ENCODE peak calls at places on chromosomes 13 and 19, in four cellular contexts. D is left ventricle myocardium inferior, E is ovary, R is MCF 10A. J is an unnamed sample.

GRCh38 chr13:104650426-104650825 is 1584.2 kb upstream of the SLC10A2 start:
- DNase-seq in D (no peak), E (no peak), R (peak), J (no peak)

GRCh38 chr13:44159633-44160279 is 213.9 kb upstream of the SERP2 start:
- DNase-seq in D (no peak), E (no peak), R (peak), J (no peak)

GRCh38 chr19:46492841-46493235 is 2.8 kb downstream of the PNMA8B start:
- DNase-seq in D (no peak), E (no peak), R (no peak), J (no peak)

GRCh38 chr19:41705393-41706174 is 2.8 kb upstream of the CEACAM5 start:
- DNase-seq in D (peak), E (no peak), R (peak), J (no peak)

GRCh38 chr13:98581971-98582702 is 5.2 kb upstream of the STK24 start:
- DNase-seq in D (no peak), E (no peak), R (no peak), J (no peak)

GRCh38 chr13:64314286-64314685 is 2898.6 kb upstream of the PCDH20 start:
- DNase-seq in D (no peak), E (no peak), R (no peak), J (no peak)

GRCh38 chr13:42276683-42277082 is 4.7 kb downstream of the AKAP11 start:
- DNase-seq in D (no peak), E (no peak), R (no peak), J (no peak)

GRCh38 chr13:26601669-26602068 is 44.2 kb downstream of the WASF3 start:
- DNase-seq in D (no peak), E (no peak), R (peak), J (no peak)

GRCh38 chr13:36713842-36714241 is 40.0 kb downstream of the SERTM1 start:
- DNase-seq in D (no peak), E (no peak), R (no peak), J (no peak)

GRCh38 chr13:38530492-38530891 is 156.4 kb upstream of the FREM2 start:
- DNase-seq in D (no peak), E (no peak), R (peak), J (no peak)

GRCh38 chr13:90974249-90974954 is 373.1 kb upstream of the MIR17HG start:
- DNase-seq in D (no peak), E (no peak), R (no peak), J (no peak)

GRCh38 chr13:23628765-23629565 is 58.8 kb downstream of the TNFRSF19 start:
- DNase-seq in D (no peak), E (no peak), R (no peak), J (no peak)

GRCh38 chr13:100552755-100553154 is 35.8 kb downstream of the GGACT start:
- DNase-seq in D (no peak), E (no peak), R (no peak), J (no peak)

GRCh38 chr19:50377051-50377441 is 789 bp downstream of the NR1H2 start:
- DNase-seq in D (no peak), E (peak), R (peak), J (no peak)

GRCh38 chr19:52170863-52171320 is 529 bp downstream of the ZNF836 start:
- DNase-seq in D (peak), E (peak), R (peak), J (peak)

GRCh38 chr13:73720216-73720840 is 413.9 kb downstream of the KLF12 start:
- DNase-seq in D (no peak), E (no peak), R (peak), J (no peak)

GRCh38 chr19:16778796-16779411 is 50.3 kb upstream of the SIN3B start:
- DNase-seq in D (peak), E (peak), R (peak), J (peak)

GRCh38 chr13:82827704-82828103 is 1054.6 kb downstream of the SLITRK1 start:
- DNase-seq in D (no peak), E (no peak), R (no peak), J (no peak)

GRCh38 chr19:2469102-2469914 is 6.6 kb upstream of the GADD45B start:
- DNase-seq in D (no peak), E (no peak), R (peak), J (peak)

GRCh38 chr13:95360052-95360451 is 58.8 kb upstream of the ABCC4 start:
- DNase-seq in D (no peak), E (no peak), R (no peak), J (no peak)

GRCh38 chr19:41426952-41427646 is at the start of gene B3GNT8:
- DNase-seq in D (peak), E (peak), R (peak), J (peak)

GRCh38 chr19:31314156-31314555 is 35.1 kb downstream of the TSHZ3 start:
- DNase-seq in D (no peak), E (no peak), R (no peak), J (no peak)

GRCh38 chr19:32396046-32396652 is 9.4 kb upstream of the DPY19L3 start:
- DNase-seq in D (no peak), E (no peak), R (no peak), J (no peak)

GRCh38 chr13:26964278-26965057 is 203.9 kb upstream of the GPR12 start:
- DNase-seq in D (no peak), E (no peak), R (peak), J (no peak)

GRCh38 chr19:52188822-52189744 is 769 bp upstream of the PPP2R1A start:
- DNase-seq in D (peak), E (no peak), R (no peak), J (peak)

GRCh38 chr19:40091205-40092129 is 724 bp upstream of the ZNF780A start:
- DNase-seq in D (no peak), E (no peak), R (no peak), J (no peak)

GRCh38 chr13:25860862-25861261 is 191.0 kb downstream of the SHISA2 start:
- DNase-seq in D (no peak), E (no peak), R (peak), J (no peak)

GRCh38 chr19:51531349-51532315 is at the start of gene SIGLEC6:
- DNase-seq in D (peak), E (no peak), R (no peak), J (no peak)

GRCh38 chr13:20825476-20825875 is 51.7 kb upstream of the EEF1AKMT1 start:
- DNase-seq in D (no peak), E (no peak), R (no peak), J (no peak)

GRCh38 chr19:518292-519231 is 11.3 kb downstream of the TPGS1 start:
- DNase-seq in D (no peak), E (peak), R (no peak), J (peak)

GRCh38 chr13:57638147-57638890 is 6.8 kb downstream of the PCDH17 start:
- DNase-seq in D (no peak), E (no peak), R (no peak), J (no peak)

GRCh38 chr19:11196406-11197287 is 698 bp downstream of the KANK2 start:
- DNase-seq in D (peak), E (peak), R (no peak), J (peak)

GRCh38 chr19:2474232-2475017 is 1.5 kb upstream of the GADD45B start:
- DNase-seq in D (peak), E (peak), R (peak), J (peak)

GRCh38 chr19:1449467-1450442 is at the start of gene APC2:
- DNase-seq in D (no peak), E (no peak), R (no peak), J (peak)

GRCh38 chr13:112586334-112586733 is 1.6 kb downstream of the TUBGCP3 start:
- DNase-seq in D (no peak), E (no peak), R (no peak), J (no peak)

GRCh38 chr13:112583592-112584277 is 4.2 kb downstream of the TUBGCP3 start:
- DNase-seq in D (peak), E (no peak), R (no peak), J (no peak)

GRCh38 chr13:112588490-112589297 is 741 bp upstream of the TUBGCP3 start:
- DNase-seq in D (no peak), E (no peak), R (no peak), J (no peak)

GRCh38 chr13:112587359-112587766 is 590 bp downstream of the TUBGCP3 start:
- DNase-seq in D (peak), E (peak), R (peak), J (peak)

DNA sequence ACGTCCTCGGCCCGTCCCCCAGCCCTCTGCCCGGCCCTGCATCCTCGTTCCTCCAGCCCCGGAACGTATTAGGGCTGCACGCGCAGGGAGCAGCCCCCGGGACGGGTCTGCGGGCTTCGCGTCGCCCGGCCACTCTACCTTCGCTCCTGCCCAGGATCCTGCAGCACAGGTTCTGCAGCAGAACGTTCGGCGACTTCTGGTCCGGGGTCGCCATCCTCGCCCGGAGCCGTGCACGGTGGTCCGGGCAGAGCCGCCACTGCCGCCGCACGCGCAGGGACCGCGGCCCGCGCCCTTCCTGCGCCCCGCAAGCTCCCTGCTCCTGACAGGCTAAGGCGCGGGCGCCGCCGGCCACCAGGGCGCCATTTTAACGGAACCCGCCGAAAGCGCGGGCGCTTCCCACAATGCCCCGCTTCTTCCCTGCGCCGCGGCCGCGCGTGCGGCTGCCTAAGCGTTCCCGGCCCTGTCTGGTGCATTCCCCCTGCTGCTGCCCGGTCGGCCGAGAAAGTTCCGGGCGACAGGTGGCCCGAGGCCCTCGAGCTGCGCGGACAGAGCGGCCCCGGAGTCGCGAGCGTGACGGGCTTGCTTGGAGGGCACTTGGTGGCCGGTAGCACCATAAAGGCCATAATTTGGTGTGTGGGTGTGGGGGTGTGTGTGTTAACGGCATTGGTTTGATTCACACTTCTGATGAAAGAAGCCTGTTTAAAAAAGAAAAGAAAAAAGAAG is at the start of gene TUBGCP3:
- DNase-seq in D (peak), E (peak), R (peak), J (peak)
- TF ChIP-seq CTCF in D (peak), E (no peak), R (no peak), J (no peak)

DNA sequence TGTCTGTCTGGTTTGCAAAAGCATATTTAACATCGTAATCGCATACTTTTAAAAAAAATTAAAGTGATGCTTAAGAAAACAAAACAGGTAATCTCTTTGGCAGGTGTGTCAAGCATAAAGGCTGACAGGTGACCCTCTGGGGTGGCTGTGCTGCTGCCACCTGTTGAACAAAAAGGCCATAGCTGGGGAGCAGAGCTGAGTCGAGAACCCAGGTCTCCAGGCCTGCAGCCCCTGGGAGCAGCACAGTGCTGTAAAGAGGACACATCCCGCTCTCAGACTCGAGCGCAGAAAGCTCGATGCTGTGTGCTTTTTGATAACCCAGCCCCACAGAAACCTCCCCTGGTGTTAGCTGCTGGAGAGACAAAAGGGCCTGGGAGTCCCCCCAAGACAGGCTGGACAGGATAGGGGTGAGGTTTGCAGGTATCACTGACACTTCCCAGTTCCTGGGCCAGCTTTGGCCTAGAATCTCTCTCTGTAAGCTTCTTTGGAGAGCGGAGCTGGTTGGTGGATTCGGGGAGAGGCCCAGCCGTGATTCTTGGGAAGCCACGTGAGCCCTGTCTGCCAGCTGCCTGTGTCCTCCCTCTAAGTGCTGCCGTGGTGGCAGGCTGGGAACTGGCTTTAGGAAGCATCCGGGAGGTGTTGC is 66.9 kb downstream of the C13orf42 start:
- DNase-seq in D (no peak), E (no peak), R (no peak), J (no peak)
- TF ChIP-seq CTCF in D (no peak), E (no peak), R (no peak), J (no peak)

GRCh38 chr19:19418548-19419260 is 13.2 kb downstream of the GATAD2A start:
- DNase-seq in D (no peak), E (no peak), R (no peak), J (no peak)

GRCh38 chr19:19417618-19418270 is 12.3 kb downstream of the GATAD2A start:
- DNase-seq in D (no peak), E (no peak), R (no peak), J (no peak)

GRCh38 chr19:19420570-19421301 is 15.3 kb downstream of the GATAD2A start:
- DNase-seq in D (no peak), E (no peak), R (no peak), J (no peak)

GRCh38 chr19:19421326-19421725 is 15.9 kb downstream of the GATAD2A start:
- DNase-seq in D (no peak), E (no peak), R (no peak), J (no peak)

DNA sequence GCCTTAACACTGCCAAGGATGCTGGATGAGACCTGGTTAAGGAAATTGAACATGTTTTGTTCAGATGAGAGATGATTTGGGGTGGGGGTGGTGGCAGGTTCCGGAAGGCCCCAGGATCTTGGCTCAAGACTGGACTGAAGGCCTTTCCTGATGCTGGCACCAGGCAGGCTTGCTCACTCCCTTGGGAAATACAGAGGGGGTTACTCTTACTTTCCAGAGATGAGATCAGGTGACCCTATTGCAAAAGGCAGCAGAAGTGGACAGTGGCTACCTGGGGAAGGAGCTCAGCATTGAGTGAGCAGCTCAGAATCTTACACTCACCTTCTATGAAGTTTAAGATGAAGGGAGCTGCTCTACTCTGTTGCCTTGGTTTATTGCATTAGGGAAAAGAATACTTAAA is 10.8 kb downstream of the GATAD2A start:
- DNase-seq in D (no peak), E (no peak), R (peak), J (no peak)
- TF ChIP-seq CTCF in D (no peak), E (no peak), R (no peak), J (no peak)

DNA sequence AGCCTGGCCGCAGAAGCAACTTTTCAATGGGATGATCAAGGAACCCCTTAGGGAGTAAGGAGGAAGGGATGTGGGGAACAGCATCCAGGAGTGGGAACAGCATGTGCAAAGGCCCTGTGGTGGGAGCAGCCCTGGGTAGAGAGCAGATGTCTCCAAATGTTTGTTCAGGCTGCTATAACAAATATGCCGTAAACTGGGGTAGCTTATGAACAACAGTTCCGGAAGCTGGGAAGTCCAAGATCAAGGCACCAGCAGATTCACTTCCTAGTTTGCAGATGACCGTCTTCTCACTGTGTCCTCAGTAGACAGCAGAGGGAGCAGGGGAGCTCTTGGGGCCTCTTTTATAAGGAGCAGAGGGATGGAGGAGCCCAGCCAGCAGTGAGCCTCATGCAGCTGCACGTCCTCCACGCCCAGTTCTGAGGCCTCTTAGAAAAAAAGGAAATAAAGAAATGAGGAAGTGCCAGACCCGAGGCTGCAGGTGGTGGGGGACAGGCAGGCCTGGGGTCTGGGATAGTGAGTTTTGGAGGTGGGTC is 4.2 kb upstream of the LRRC25 start:
- DNase-seq in D (peak), E (no peak), R (peak), J (no peak)
- TF ChIP-seq CTCF in D (peak), E (no peak), R (peak), J (no peak)

DNA sequence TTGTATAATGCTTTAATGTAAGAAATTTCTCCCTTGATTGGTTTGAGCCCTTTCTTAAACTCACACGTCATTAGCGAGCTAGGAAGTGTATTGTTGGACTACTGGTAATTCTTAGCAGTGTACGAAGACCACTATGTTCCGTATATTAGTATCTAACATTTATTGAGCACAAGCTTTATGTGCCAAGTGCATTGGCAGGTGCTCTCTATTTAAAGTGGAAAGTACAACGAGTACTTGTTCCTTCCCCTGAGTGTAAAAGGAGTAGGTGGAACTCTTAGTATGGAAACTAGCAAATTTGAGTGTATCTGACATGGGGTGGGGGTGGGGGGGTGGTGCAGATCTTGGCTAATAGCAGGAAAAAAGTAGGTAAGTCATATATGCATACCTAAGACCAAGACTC is 594.7 kb downstream of the FGF9 start:
- DNase-seq in D (no peak), E (no peak), R (no peak), J (no peak)
- TF ChIP-seq CTCF in D (no peak), E (no peak), R (no peak), J (no peak)

GRCh38 chr19:55279773-55280643 is at the start of gene HSPBP1:
- DNase-seq in D (peak), E (peak), R (peak), J (peak)

GRCh38 chr19:55283548-55284393 is at the start of gene BRSK1:
- DNase-seq in D (peak), E (no peak), R (no peak), J (peak)

GRCh38 chr19:55285225-55285890 is 1.6 kb downstream of the BRSK1 start:
- DNase-seq in D (no peak), E (no peak), R (no peak), J (peak)

GRCh38 chr19:55287361-55288079 is 3.7 kb downstream of the BRSK1 start:
- DNase-seq in D (no peak), E (no peak), R (no peak), J (no peak)

DNA sequence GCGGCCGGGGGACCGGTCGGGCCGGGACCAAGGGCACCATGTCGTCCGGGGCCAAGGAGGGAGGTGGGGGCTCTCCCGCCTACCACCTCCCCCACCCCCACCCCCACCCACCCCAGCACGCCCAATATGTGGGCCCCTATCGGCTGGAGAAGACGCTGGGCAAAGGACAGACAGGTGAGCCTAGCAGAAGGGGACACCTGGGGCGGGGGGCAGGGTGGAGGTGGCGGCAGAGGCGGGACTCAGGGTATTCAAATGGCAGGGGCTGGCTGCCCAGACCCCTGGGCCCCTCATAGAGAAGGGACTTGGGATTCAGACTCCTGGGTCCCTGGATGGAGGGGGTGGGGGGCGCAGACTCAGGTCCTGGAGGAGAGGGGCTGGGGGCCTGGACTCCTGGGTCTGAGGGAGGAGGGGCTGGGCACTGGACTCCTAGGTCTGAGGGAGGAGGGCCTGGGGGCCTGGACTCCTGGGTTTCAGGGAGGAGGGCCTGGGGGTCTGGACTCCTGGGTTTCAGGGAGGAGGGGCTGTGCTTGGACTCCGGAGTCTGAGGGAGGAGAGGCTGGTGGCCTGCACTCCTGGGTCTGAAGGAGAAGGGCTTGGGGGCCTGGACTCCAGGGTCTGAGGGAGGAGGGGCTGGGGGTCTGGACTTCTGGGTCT is 735 bp downstream of the BRSK1 start:
- DNase-seq in D (no peak), E (no peak), R (no peak), J (peak)
- TF ChIP-seq CTCF in D (no peak), E (no peak), R (no peak), J (no peak)

GRCh38 chr19:48308695-48309586 is 16.4 kb upstream of the EMP3 start:
- DNase-seq in D (no peak), E (no peak), R (no peak), J (peak)
- TF ChIP-seq CTCF in D (peak), E (no peak), R (no peak), J (no peak)